ENCODE peak calls at places on chromosomes 3 and 15, in four cellular contexts. Z, B, K and E are unnamed samples.

GRCh38 chr3:60169755-60170154 is 1081.5 kb downstream of the FHIT start:
- DNase-seq in Z (no peak), B (no peak), K (no peak), E (no peak)

GRCh38 chr15:101004986-101005747 is 86.0 kb downstream of the LRRK1 start:
- DNase-seq in Z (no peak), B (no peak), K (no peak), E (no peak)

GRCh38 chr3:12706504-12707253 is 42.8 kb upstream of the RAF1 start:
- DNase-seq in Z (peak; percentile 74), B (peak; percentile 78), K (peak; percentile 74), E (no peak)

GRCh38 chr15:40238927-40239591 is at the start of gene PAK6:
- DNase-seq in Z (peak; percentile 11), B (peak; percentile 79), K (peak; percentile 53), E (peak; percentile 79)

GRCh38 chr3:126351086-126351770 is 6.0 kb downstream of the KLF15 start:
- DNase-seq in Z (no peak), B (no peak), K (no peak), E (no peak)

GRCh38 chr15:28132524-28133275 is 33.6 kb upstream of the OCA2 start:
- DNase-seq in Z (peak; percentile 47), B (no peak), K (peak; percentile 68), E (no peak)

GRCh38 chr15:96322401-96323249 is 7.9 kb upstream of the NR2F2 start:
- DNase-seq in Z (peak; percentile 65), B (no peak), K (no peak), E (no peak)

GRCh38 chr3:52843116-52843865 is 8.5 kb upstream of the MUSTN1 start:
- DNase-seq in Z (no peak), B (no peak), K (no peak), E (no peak)

GRCh38 chr3:17747184-17747889 is 4.9 kb upstream of the TBC1D5 start:
- DNase-seq in Z (no peak), B (no peak), K (no peak), E (no peak)

GRCh38 chr3:46926871-46927717 is 49.5 kb downstream of the CCDC12 start:
- DNase-seq in Z (peak; percentile 45), B (no peak), K (no peak), E (no peak)

GRCh38 chr3:71219744-71220638 is 363.5 kb downstream of the FOXP1 start:
- DNase-seq in Z (no peak), B (no peak), K (no peak), E (no peak)

GRCh38 chr3:46463120-46463867 is 1.4 kb downstream of the LTF start:
- DNase-seq in Z (no peak), B (no peak), K (no peak), E (no peak)

GRCh38 chr3:134605506-134605905 is 45.3 kb downstream of the KY start:
- DNase-seq in Z (no peak), B (no peak), K (no peak), E (no peak)

GRCh38 chr3:160226740-160227048 is 1.5 kb downstream of the C3orf80 start:
- DNase-seq in Z (no peak), B (no peak), K (no peak), E (no peak)

GRCh38 chr15:38536201-38536676 is 28.4 kb downstream of the RASGRP1 start:
- DNase-seq in Z (no peak), B (no peak), K (peak; percentile 96), E (no peak)

GRCh38 chr3:108131105-108131794 is 40.4 kb upstream of the CD47 start:
- DNase-seq in Z (peak; percentile 62), B (no peak), K (peak; percentile 96), E (peak; percentile 76)

GRCh38 chr3:14347110-14347509 is 55.3 kb upstream of the SLC6A6 start:
- DNase-seq in Z (no peak), B (no peak), K (no peak), E (no peak)

GRCh38 chr3:155428558-155428957 is 135.1 kb upstream of the STRIT1 start:
- DNase-seq in Z (no peak), B (no peak), K (peak; percentile 72), E (peak; percentile 57)

GRCh38 chr3:44516230-44516629 is 38.8 kb upstream of the ZNF445 start:
- DNase-seq in Z (no peak), B (no peak), K (no peak), E (no peak)

GRCh38 chr3:64444619-64445317 is 219.5 kb upstream of the PRICKLE2 start:
- DNase-seq in Z (no peak), B (no peak), K (no peak), E (no peak)

GRCh38 chr3:127032296-127032990 is 49.5 kb downstream of the PLXNA1 start:
- DNase-seq in Z (no peak), B (no peak), K (no peak), E (no peak)

GRCh38 chr15:64092075-64092820 is 1.4 kb downstream of the CIAO2A start:
- DNase-seq in Z (no peak), B (no peak), K (no peak), E (no peak)

GRCh38 chr3:64502284-64502683 is 185.5 kb downstream of the ADAMTS9 start:
- DNase-seq in Z (peak; percentile 38), B (no peak), K (peak; percentile 86), E (no peak)

GRCh38 chr3:110814170-110815007 is 257.2 kb upstream of the NECTIN3 start:
- DNase-seq in Z (peak; percentile 36), B (no peak), K (peak; percentile 98), E (no peak)

GRCh38 chr3:12966847-12967750 is 106.1 kb downstream of the IQSEC1 start:
- DNase-seq in Z (peak; percentile 35), B (peak; percentile 73), K (peak; percentile 22), E (no peak)

GRCh38 chr15:57015897-57016296 is 97.5 kb downstream of the TCF12 start:
- DNase-seq in Z (no peak), B (no peak), K (peak; percentile 62), E (peak; percentile 2)

GRCh38 chr15:57005244-57005643 is 86.8 kb downstream of the TCF12 start:
- DNase-seq in Z (no peak), B (no peak), K (no peak), E (no peak)

GRCh38 chr15:57012557-57012956 is 94.1 kb downstream of the TCF12 start:
- DNase-seq in Z (no peak), B (no peak), K (no peak), E (no peak)

GRCh38 chr15:57015360-57015759 is 96.9 kb downstream of the TCF12 start:
- DNase-seq in Z (no peak), B (no peak), K (no peak), E (no peak)

DNA sequence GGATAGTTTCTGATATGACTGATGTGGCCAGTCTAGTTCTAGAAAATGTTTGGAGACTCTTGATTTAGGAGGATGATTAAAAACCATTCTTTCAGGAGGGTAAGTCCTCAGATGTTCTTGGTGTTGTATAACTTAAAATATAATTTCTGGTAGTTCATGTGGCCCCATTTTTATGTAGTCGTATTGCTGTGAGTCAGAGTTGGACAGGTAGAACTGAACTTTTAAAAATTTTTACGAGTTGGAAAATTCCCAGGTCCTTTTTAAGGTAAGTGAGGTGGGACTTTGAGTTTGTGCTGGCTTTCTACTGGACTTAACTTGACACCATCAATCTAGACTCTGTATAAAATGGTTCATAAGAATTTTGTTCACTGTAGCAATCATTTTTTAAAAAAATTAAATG is 92.3 kb downstream of the TCF12 start:
- DNase-seq in Z (no peak), B (no peak), K (no peak), E (no peak)
- H3K27ac ChIP-seq in Z (no peak overlapping the region), B (no peak overlapping the region), K (no peak overlapping the region), E (no peak overlapping the region)

GRCh38 chr15:71230303-71230702 is 115.0 kb downstream of the THSD4 start:
- DNase-seq in Z (no peak), B (no peak), K (no peak), E (no peak)
- H3K9me1 ChIP-seq in Z (no peaks in the 10 kb centered on the region), B (no peaks in the 10 kb centered on the region), K (peaks cover 8% of the 10 kb centered on the region), E (no peaks in the 10 kb centered on the region)

GRCh38 chr3:188899887-188900286 is 271.9 kb upstream of the TPRG1 start:
- DNase-seq in Z (no peak), B (no peak), K (no peak), E (no peak)
- H3K27ac ChIP-seq in Z (peak overlapping the region; percentile 100), B (no peak overlapping the region), K (no peak overlapping the region), E (peak overlapping the region; percentile 78)

DNA sequence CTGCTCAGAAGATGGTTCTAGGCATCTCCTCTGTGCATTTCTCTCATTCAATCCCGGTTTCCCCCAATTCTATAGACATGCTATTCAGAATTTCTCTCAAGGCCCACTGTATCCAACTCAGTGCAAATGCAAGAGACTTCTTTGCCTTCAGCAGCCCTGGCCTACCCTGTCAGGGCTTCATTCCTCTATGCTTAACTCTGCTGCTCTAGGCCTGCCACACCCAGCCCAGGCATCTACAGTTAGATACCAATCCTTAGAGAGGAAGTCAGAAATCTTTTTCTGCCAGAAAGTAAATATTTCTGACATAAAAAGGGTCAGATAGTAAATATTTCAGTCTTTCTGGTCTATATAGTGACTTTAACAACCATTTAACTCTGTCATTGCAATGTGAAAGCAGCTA is 941.8 kb downstream of the SQOR start:
- DNase-seq in Z (no peak), B (no peak), K (no peak), E (no peak)
- H3K9me1 ChIP-seq in Z (no peaks in the 10 kb centered on the region), B (no peaks in the 10 kb centered on the region), K (no peaks in the 10 kb centered on the region), E (no peaks in the 10 kb centered on the region)

DNA sequence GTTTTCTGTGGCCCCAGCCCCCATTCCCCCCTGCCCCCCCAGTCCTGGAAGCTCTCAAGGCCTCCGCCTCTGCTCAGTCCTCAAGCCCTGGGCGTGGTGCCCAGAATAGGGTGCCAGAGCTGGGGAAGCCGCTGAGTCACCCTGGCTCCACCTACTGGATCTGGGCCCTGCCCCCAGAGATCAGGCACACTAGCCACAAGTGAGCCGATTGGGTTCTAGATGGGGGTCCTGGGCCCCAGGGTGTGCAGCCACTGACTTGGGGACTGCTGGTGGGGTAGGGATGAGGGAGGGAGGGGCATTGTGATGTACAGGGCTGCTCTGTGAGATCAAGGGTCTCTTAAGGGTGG is 5.7 kb downstream of the EIF4G1 start:
- DNase-seq in Z (peak; percentile 94), B (peak; percentile 49), K (peak; percentile 97), E (no peak)
- H3K27ac ChIP-seq in Z (peak overlapping the region; percentile 38), B (no peak overlapping the region), K (peak overlapping the region; percentile 75), E (peak overlapping the region; percentile 69)

GRCh38 chr3:100748220-100748619 is 38.9 kb downstream of the TFG start:
- DNase-seq in Z (no peak), B (peak; percentile 36), K (no peak), E (no peak)
- H3K9me1 ChIP-seq in Z (no peaks in the 10 kb centered on the region), B (no peaks in the 10 kb centered on the region), K (peaks cover 5% of the 10 kb centered on the region), E (no peaks in the 10 kb centered on the region)